ENCODE peak calls at places on chromosomes 2 and 18, in eight cellular contexts. One of them, this sample, is unnamed.

GRCh38 chr18:78406743-78407455 is 572.7 kb upstream of the SALL3 start:
- DNase-seq in GM12878: no peak
- DNase-seq in A549: no peak
- DNase-seq in endothelial cell of umbilical vein: no peak
- DNase-seq in HCT116: no peak
- DNase-seq in H1: no peak
- DNase-seq in K562: no peak
- DNase-seq in HepG2: no peak
- DNase-seq in this sample: peak

GRCh38 chr2:39703473-39703872 is 37.8 kb downstream of the TMEM178A start:
- DNase-seq in A549: no peak
- DNase-seq in GM12878: no peak
- DNase-seq in HCT116: no peak
- DNase-seq in HepG2: no peak
- DNase-seq in endothelial cell of umbilical vein: no peak
- DNase-seq in K562: no peak
- DNase-seq in H1: no peak
- DNase-seq in this sample: no peak

GRCh38 chr18:63319383-63320040 is at the start of gene BCL2:
- DNase-seq in H1: peak
- DNase-seq in HepG2: no peak
- DNase-seq in HCT116: no peak
- DNase-seq in endothelial cell of umbilical vein: peak
- DNase-seq in A549: peak
- DNase-seq in GM12878: no peak
- DNase-seq in K562: peak
- DNase-seq in this sample: peak

GRCh38 chr2:118224144-118224887 is 136.0 kb downstream of the INSIG2 start:
- DNase-seq in A549: no peak
- DNase-seq in GM12878: no peak
- DNase-seq in endothelial cell of umbilical vein: no peak
- DNase-seq in HCT116: no peak
- DNase-seq in K562: no peak
- DNase-seq in H1: peak
- DNase-seq in HepG2: no peak
- DNase-seq in this sample: peak

GRCh38 chr2:231512222-231512621 is 18.0 kb downstream of the NMUR1 start:
- DNase-seq in H1: no peak
- DNase-seq in endothelial cell of umbilical vein: no peak
- DNase-seq in HCT116: no peak
- DNase-seq in HepG2: no peak
- DNase-seq in K562: no peak
- DNase-seq in GM12878: no peak
- DNase-seq in A549: no peak
- DNase-seq in this sample: no peak

GRCh38 chr2:177161741-177162440 is 50.7 kb upstream of the HNRNPA3 start:
- DNase-seq in HepG2: no peak
- DNase-seq in GM12878: no peak
- DNase-seq in A549: no peak
- DNase-seq in endothelial cell of umbilical vein: peak
- DNase-seq in HCT116: no peak
- DNase-seq in K562: peak
- DNase-seq in H1: no peak
- DNase-seq in this sample: peak

GRCh38 chr2:197873293-197873701 is 68.9 kb downstream of the PLCL1 start:
- DNase-seq in endothelial cell of umbilical vein: no peak
- DNase-seq in HepG2: no peak
- DNase-seq in HCT116: no peak
- DNase-seq in K562: no peak
- DNase-seq in H1: no peak
- DNase-seq in A549: no peak
- DNase-seq in GM12878: no peak
- DNase-seq in this sample: peak

GRCh38 chr2:121297217-121297830 is 12.3 kb upstream of the TFCP2L1 start:
- DNase-seq in A549: peak
- DNase-seq in GM12878: no peak
- DNase-seq in K562: peak
- DNase-seq in HepG2: peak
- DNase-seq in H1: no peak
- DNase-seq in endothelial cell of umbilical vein: peak
- DNase-seq in HCT116: peak
- DNase-seq in this sample: peak

GRCh38 chr2:104528101-104528500 is 325.8 kb upstream of the POU3F3 start:
- DNase-seq in A549: no peak
- DNase-seq in H1: no peak
- DNase-seq in HCT116: no peak
- DNase-seq in endothelial cell of umbilical vein: no peak
- DNase-seq in GM12878: no peak
- DNase-seq in K562: no peak
- DNase-seq in HepG2: no peak
- DNase-seq in this sample: no peak

DNA sequence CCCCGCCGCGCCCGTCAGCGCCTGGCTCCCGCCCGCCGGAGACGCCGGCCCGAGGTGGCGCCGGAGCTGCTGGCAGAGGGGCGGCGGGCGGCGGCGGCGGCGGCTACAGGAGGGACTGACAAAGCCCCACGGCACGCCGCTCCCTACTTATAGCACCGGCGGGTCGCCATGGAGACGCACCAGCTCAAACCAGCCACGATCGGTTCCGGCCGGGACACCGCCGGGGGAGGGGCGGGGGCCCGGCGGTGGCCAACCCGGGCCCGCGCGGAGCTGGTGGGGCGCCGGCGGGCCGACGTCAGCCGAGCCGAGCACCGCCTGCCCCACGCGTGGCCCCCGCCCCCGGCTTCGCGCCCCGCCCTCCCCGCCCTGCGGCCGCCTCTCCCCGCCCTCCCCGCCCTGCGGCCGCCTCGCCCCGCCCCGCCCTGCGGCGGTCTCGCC is at the start of gene ODC1:
- DNase-seq in HCT116: peak
- DNase-seq in H1: no peak
- DNase-seq in GM12878: peak
- DNase-seq in A549: peak
- DNase-seq in K562: peak
- DNase-seq in HepG2: peak
- DNase-seq in endothelial cell of umbilical vein: peak
- DNase-seq in this sample: peak
- TF ChIP-seq POLR2A in HCT116: peak
- TF ChIP-seq POLR2A in H1: peak
- TF ChIP-seq POLR2A in GM12878: peak
- TF ChIP-seq POLR2A in A549: peak
- TF ChIP-seq POLR2A in K562: no peak
- TF ChIP-seq POLR2A in HepG2: no peak
- TF ChIP-seq POLR2A in endothelial cell of umbilical vein: peak
- TF ChIP-seq POLR2A in this sample: no peak

DNA sequence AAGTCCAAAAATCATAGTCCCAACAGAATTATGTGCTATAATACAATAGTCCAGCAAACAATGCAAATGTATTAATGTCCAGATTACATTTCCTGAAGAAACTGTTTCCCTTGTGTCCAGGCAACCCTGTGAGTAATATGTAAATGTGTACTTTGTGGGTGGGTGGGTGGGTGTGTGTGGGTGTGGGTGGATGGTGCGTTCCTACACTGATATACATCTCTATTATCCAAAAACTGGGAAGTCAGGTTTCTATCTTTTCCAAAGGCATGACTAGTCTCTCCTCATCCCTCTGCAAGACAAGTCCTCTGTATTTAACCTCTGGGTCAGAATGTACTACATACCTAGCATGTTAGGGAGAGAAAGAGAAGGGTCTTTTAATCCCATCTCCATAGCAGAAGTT is 71.6 kb downstream of the LNPK start:
- DNase-seq in A549: no peak
- DNase-seq in HepG2: no peak
- DNase-seq in H1: no peak
- DNase-seq in HCT116: no peak
- DNase-seq in endothelial cell of umbilical vein: peak
- DNase-seq in K562: no peak
- DNase-seq in GM12878: no peak
- DNase-seq in this sample: no peak
- TF ChIP-seq MAX in A549: no peak
- TF ChIP-seq MAX in HepG2: no peak
- TF ChIP-seq MAX in H1: no peak
- TF ChIP-seq MAX in HCT116: no peak
- TF ChIP-seq MAX in endothelial cell of umbilical vein: no peak
- TF ChIP-seq MAX in K562: no peak
- TF ChIP-seq MAX in GM12878: no peak
- TF ChIP-seq MAX in this sample: no peak

GRCh38 chr2:15544227-15544626 is 16.9 kb downstream of the NBAS start:
- DNase-seq in HepG2: no peak
- DNase-seq in HCT116: no peak
- DNase-seq in GM12878: no peak
- DNase-seq in endothelial cell of umbilical vein: no peak
- DNase-seq in H1: no peak
- DNase-seq in A549: no peak
- DNase-seq in K562: no peak
- DNase-seq in this sample: no peak

GRCh38 chr2:15546297-15547098 is 14.6 kb downstream of the NBAS start:
- DNase-seq in H1: peak
- DNase-seq in HCT116: no peak
- DNase-seq in K562: no peak
- DNase-seq in GM12878: no peak
- DNase-seq in endothelial cell of umbilical vein: no peak
- DNase-seq in A549: no peak
- DNase-seq in HepG2: no peak
- DNase-seq in this sample: no peak

GRCh38 chr2:15553519-15553918 is 7.6 kb downstream of the NBAS start:
- DNase-seq in HCT116: no peak
- DNase-seq in K562: no peak
- DNase-seq in HepG2: no peak
- DNase-seq in endothelial cell of umbilical vein: no peak
- DNase-seq in A549: no peak
- DNase-seq in H1: no peak
- DNase-seq in GM12878: no peak
- DNase-seq in this sample: no peak

GRCh38 chr2:15547100-15547499 is 14.0 kb downstream of the NBAS start:
- DNase-seq in HCT116: no peak
- DNase-seq in K562: no peak
- DNase-seq in endothelial cell of umbilical vein: no peak
- DNase-seq in H1: no peak
- DNase-seq in HepG2: no peak
- DNase-seq in GM12878: no peak
- DNase-seq in A549: no peak
- DNase-seq in this sample: no peak

GRCh38 chr2:15548974-15549373 is 12.2 kb downstream of the NBAS start:
- DNase-seq in GM12878: no peak
- DNase-seq in HCT116: no peak
- DNase-seq in HepG2: no peak
- DNase-seq in endothelial cell of umbilical vein: no peak
- DNase-seq in K562: no peak
- DNase-seq in H1: no peak
- DNase-seq in A549: no peak
- DNase-seq in this sample: no peak
- H3K4me3 ChIP-seq in GM12878: no peak
- H3K4me3 ChIP-seq in HCT116: no peak
- H3K4me3 ChIP-seq in HepG2: no peak
- H3K4me3 ChIP-seq in endothelial cell of umbilical vein: no peak
- H3K4me3 ChIP-seq in K562: no peak
- H3K4me3 ChIP-seq in H1: no peak
- H3K4me3 ChIP-seq in A549: no peak
- H3K4me3 ChIP-seq in this sample: no peak

GRCh38 chr2:120223034-120223912 is at the start of gene TMEM185B:
- DNase-seq in A549: peak
- DNase-seq in endothelial cell of umbilical vein: peak
- DNase-seq in K562: peak
- DNase-seq in HepG2: peak
- DNase-seq in H1: peak
- DNase-seq in HCT116: peak
- DNase-seq in GM12878: no peak
- DNase-seq in this sample: peak
- TF ChIP-seq POLR2A in A549: peak
- TF ChIP-seq POLR2A in endothelial cell of umbilical vein: peak
- TF ChIP-seq POLR2A in K562: peak
- TF ChIP-seq POLR2A in HepG2: peak
- TF ChIP-seq POLR2A in H1: peak
- TF ChIP-seq POLR2A in HCT116: peak
- TF ChIP-seq POLR2A in GM12878: peak
- TF ChIP-seq POLR2A in this sample: no peak

GRCh38 chr2:1052671-1053270 is 102.1 kb downstream of the SNTG2 start:
- DNase-seq in K562: no peak
- DNase-seq in H1: no peak
- DNase-seq in HCT116: no peak
- DNase-seq in A549: no peak
- DNase-seq in HepG2: no peak
- DNase-seq in GM12878: no peak
- DNase-seq in endothelial cell of umbilical vein: no peak
- DNase-seq in this sample: no peak
- TF ChIP-seq MAX in K562: no peak
- TF ChIP-seq MAX in H1: no peak
- TF ChIP-seq MAX in HCT116: no peak
- TF ChIP-seq MAX in A549: no peak
- TF ChIP-seq MAX in HepG2: no peak
- TF ChIP-seq MAX in GM12878: no peak
- TF ChIP-seq MAX in endothelial cell of umbilical vein: no peak
- TF ChIP-seq MAX in this sample: no peak

GRCh38 chr2:108993095-108993937 is 4.3 kb upstream of the EDAR start:
- DNase-seq in GM12878: no peak
- DNase-seq in A549: no peak
- DNase-seq in HCT116: no peak
- DNase-seq in endothelial cell of umbilical vein: no peak
- DNase-seq in K562: no peak
- DNase-seq in H1: no peak
- DNase-seq in HepG2: peak
- DNase-seq in this sample: no peak

GRCh38 chr2:108987111-108987510 is 1.9 kb downstream of the EDAR start:
- DNase-seq in HepG2: no peak
- DNase-seq in GM12878: no peak
- DNase-seq in H1: no peak
- DNase-seq in endothelial cell of umbilical vein: no peak
- DNase-seq in HCT116: no peak
- DNase-seq in A549: no peak
- DNase-seq in K562: no peak
- DNase-seq in this sample: no peak

GRCh38 chr2:108994250-108994649 is 5.2 kb upstream of the EDAR start:
- DNase-seq in K562: no peak
- DNase-seq in A549: no peak
- DNase-seq in HepG2: no peak
- DNase-seq in endothelial cell of umbilical vein: no peak
- DNase-seq in H1: no peak
- DNase-seq in GM12878: no peak
- DNase-seq in HCT116: no peak
- DNase-seq in this sample: no peak

GRCh38 chr2:108988076-108988795 is 784 bp downstream of the EDAR start:
- DNase-seq in GM12878: no peak
- DNase-seq in H1: no peak
- DNase-seq in K562: no peak
- DNase-seq in HepG2: no peak
- DNase-seq in HCT116: no peak
- DNase-seq in A549: no peak
- DNase-seq in endothelial cell of umbilical vein: no peak
- DNase-seq in this sample: no peak

GRCh38 chr2:108988796-108989713 is at the start of gene EDAR:
- DNase-seq in K562: no peak
- DNase-seq in A549: peak
- DNase-seq in HepG2: peak
- DNase-seq in H1: peak
- DNase-seq in GM12878: no peak
- DNase-seq in endothelial cell of umbilical vein: peak
- DNase-seq in HCT116: peak
- DNase-seq in this sample: peak
- H3K4me3 ChIP-seq in K562: no peak
- H3K4me3 ChIP-seq in A549: peak
- H3K4me3 ChIP-seq in HepG2: no peak
- H3K4me3 ChIP-seq in H1: no peak
- H3K4me3 ChIP-seq in GM12878: no peak
- H3K4me3 ChIP-seq in endothelial cell of umbilical vein: no peak
- H3K4me3 ChIP-seq in HCT116: peak
- H3K4me3 ChIP-seq in this sample: no peak